ENCODE peak calls at places on chromosomes 11 and 22, in nine cellular contexts. C, U, M, X, N, T, Q, I and F are unnamed samples.

GRCh38 chr11:110147965-110148709 is 54.9 kb downstream of the ZC3H12C start:
- DNase-seq in I (no peak), N (peak), T (no peak), Q (no peak), X (no peak), M (peak), U (no peak), C (no peak), F (peak)

GRCh38 chr22:46830001-46830715 is 67.7 kb downstream of the TBC1D22A start:
- DNase-seq in C (no peak), T (no peak), N (peak), Q (no peak), M (peak), I (peak), U (no peak), X (no peak), F (peak)

GRCh38 chr22:43081968-43082367 is 7.2 kb downstream of the TTLL1 start:
- DNase-seq in X (no peak), U (no peak), T (no peak), Q (no peak), C (no peak), M (no peak), I (no peak), N (peak), F (no peak)

GRCh38 chr11:115391162-115391561 is 113.1 kb downstream of the CADM1 start:
- DNase-seq in T (no peak), Q (no peak), N (no peak), X (no peak), I (no peak), C (no peak), M (no peak), U (no peak), F (no peak)

GRCh38 chr11:35088676-35089075 is 50.3 kb upstream of the CD44 start:
- DNase-seq in X (no peak), M (peak), T (no peak), I (no peak), C (no peak), U (no peak), Q (no peak), N (no peak), F (peak)

GRCh38 chr11:66113132-66113856 is 43.2 kb downstream of the PACS1 start:
- DNase-seq in T (no peak), N (peak), M (peak), U (no peak), X (no peak), I (no peak), C (no peak), Q (no peak), F (peak)

GRCh38 chr11:122294041-122294440 is 178.0 kb upstream of the BLID start:
- DNase-seq in X (no peak), I (no peak), N (no peak), Q (no peak), U (no peak), C (no peak), T (no peak), M (no peak), F (no peak)

GRCh38 chr11:74345420-74345819 is 34.0 kb upstream of the P4HA3 start:
- DNase-seq in M (no peak), T (no peak), N (no peak), X (no peak), U (no peak), C (no peak), I (no peak), Q (no peak), F (no peak)

GRCh38 chr11:62122076-62122475 is 1.7 kb upstream of the INCENP start:
- DNase-seq in C (no peak), T (no peak), X (no peak), I (no peak), Q (no peak), U (no peak), N (peak), M (no peak), F (no peak)